ENCODE peak calls at places on chromosomes 6 and 20, in four cellular contexts. U, A, R and X are unnamed samples.

GRCh38 chr20:4082406-4083102 is 67.2 kb upstream of the RNF24 start:
- DNase-seq in U (peak), A (peak), R (peak), X (no peak)

GRCh38 chr6:154080434-154081189 is 41.6 kb downstream of the OPRM1 start:
- DNase-seq in U (no peak), A (no peak), R (no peak), X (no peak)

GRCh38 chr6:119349041-119349340 is 570 bp downstream of the MAN1A1 start:
- DNase-seq in U (no peak), A (no peak), R (no peak), X (no peak)

GRCh38 chr20:63173552-63174191 is 42.3 kb downstream of the YTHDF1 start:
- DNase-seq in U (no peak), A (no peak), R (no peak), X (no peak)

GRCh38 chr20:17806739-17807441 is 107.1 kb downstream of the BANF2 start:
- DNase-seq in U (peak), A (peak), R (peak), X (no peak)

GRCh38 chr6:26594730-26595632 is 1.8 kb upstream of the ABT1 start:
- DNase-seq in U (no peak), A (no peak), R (no peak), X (no peak)

GRCh38 chr6:17988422-17988944 is 1.0 kb upstream of the KIF13A start:
- DNase-seq in U (no peak), A (no peak), R (no peak), X (no peak)

GRCh38 chr6:41824571-41825569 is 37.4 kb downstream of the TOMM6 start:
- DNase-seq in U (no peak), A (no peak), R (no peak), X (no peak)

GRCh38 chr20:58233881-58234528 is 5.6 kb upstream of the ANKRD60 start:
- DNase-seq in U (no peak), A (no peak), R (no peak), X (peak)

GRCh38 chr20:7608246-7608645 is 332.0 kb downstream of the HAO1 start:
- DNase-seq in U (no peak), A (no peak), R (no peak), X (no peak)

GRCh38 chr6:129493396-129493902 is 216.5 kb downstream of the ARHGAP18 start:
- DNase-seq in U (no peak), A (no peak), R (no peak), X (no peak)

GRCh38 chr6:170028629-170029345 is 262.1 kb downstream of the DLL1 start:
- DNase-seq in U (no peak), A (peak), R (peak), X (no peak)

GRCh38 chr6:153503810-153504209 is 372.7 kb upstream of the RGS17 start:
- DNase-seq in U (no peak), A (no peak), R (no peak), X (no peak)

GRCh38 chr20:9514461-9515210 is at the start of gene LAMP5:
- DNase-seq in U (no peak), A (no peak), R (no peak), X (peak)

GRCh38 chr6:47076422-47077344 is 34.6 kb upstream of the ADGRF1 start:
- DNase-seq in U (no peak), A (no peak), R (no peak), X (no peak)

GRCh38 chr6:45553730-45554344 is 176.1 kb upstream of the SUPT3H start:
- DNase-seq in U (no peak), A (no peak), R (no peak), X (no peak)

GRCh38 chr6:61886608-61887259 is 399.3 kb downstream of the KHDRBS2 start:
- DNase-seq in U (no peak), A (no peak), R (no peak), X (no peak)

GRCh38 chr20:10861086-10861485 is 187.3 kb upstream of the JAG1 start:
- DNase-seq in U (no peak), A (no peak), R (no peak), X (no peak)

DNA sequence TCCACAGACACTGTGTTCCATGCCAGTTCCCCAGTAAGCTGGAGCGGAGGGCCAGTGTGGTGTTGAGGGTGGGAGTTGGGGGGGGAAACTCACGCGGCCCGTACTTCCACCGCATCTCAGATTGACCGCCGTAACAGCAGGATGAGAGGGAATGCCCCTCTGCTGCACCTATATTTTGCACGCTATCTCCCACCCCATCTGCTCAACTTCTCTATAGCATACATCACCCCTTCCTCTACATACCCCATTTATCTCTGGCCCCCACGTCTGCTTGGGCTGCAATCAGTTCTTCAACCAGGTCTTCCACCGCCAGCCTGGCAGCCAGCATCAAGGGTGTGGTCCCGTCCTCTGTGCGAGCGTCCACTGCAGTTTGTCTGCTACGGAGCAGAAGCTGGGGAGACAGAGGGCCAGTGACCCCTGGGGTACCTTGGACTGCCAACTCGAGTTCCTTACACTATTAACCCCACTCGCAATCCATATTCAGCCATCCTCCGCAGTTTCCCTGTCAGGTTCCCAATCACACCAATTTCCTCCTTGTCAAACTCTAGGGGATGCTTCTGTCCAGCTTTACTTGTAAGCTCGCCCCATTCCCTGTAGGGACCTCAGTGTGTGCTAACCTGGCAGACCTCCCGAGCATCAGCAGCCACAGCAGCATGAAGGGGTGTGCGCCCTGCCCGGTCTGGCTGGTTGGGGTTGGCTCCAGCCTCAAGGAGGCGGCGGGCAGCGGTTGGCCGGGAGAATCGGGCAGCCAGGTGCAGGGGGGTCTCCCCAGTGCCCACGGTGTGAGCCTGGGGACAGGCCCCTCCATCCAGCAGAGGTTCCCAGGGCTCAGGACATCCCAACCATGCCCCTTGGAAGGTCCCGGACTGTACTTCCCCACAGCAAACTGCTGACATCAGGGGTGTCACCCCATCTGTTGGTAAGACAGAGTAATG is 4.5 kb upstream of the GPSM3 start:
- DNase-seq in U (peak), A (peak), R (no peak), X (no peak)
- TF ChIP-seq POLR2A in U (no peak), A (no peak), R (no peak), X (no peak)

DNA sequence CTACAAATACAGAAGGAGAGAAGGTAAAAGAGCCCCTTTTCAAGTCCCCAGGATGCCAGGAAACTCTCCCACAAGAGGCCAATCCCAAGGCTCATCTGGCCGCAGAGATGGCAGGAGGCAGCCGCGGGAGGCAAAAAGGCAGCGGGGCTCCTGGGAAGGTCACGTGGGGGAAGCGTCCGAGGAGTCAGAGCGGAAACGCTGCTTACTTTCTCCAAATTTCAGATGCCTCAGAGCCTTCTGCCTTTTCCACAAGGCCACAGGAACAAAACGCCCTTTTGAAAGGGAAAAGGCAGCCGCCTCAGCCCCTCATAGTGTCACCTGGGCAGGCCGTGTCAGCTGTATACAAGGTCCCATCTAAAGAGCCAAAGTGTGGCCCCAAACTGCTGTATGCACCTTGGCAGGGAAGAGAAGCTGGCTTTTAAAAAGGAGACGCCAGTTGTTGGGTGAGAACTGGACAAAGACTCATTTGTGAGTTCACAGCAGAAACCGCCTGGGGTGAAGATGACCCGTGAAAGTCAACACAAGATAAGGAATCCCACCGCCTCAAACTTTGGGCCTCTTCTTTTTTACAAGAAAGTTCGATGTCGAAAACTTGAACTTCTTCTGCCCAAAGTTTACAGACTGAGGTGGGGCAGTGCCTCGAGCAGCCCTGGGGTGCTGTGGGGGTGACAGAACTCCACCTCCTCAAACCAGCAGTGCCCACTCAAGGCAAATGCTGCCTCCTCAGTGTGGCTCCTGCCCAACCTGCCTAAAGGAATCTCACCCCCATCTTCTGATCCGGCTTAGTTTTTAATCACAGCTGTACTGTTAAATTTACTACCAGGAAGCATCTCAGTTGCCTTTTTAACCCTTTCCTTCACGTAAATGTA is 45.4 kb downstream of the EZR start:
- DNase-seq in U (no peak), A (peak), R (no peak), X (no peak)
- TF ChIP-seq POLR2A in U (no peak), A (no peak), R (no peak), X (no peak)

GRCh38 chr6:49551866-49552129 is 1.3 kb downstream of the C6orf141 start:
- DNase-seq in U (no peak), A (no peak), R (no peak), X (no peak)

GRCh38 chr6:49549691-49550412 is 616 bp upstream of the C6orf141 start:
- DNase-seq in U (no peak), A (no peak), R (no peak), X (no peak)

GRCh38 chr6:49551126-49551865 is 828 bp downstream of the C6orf141 start:
- DNase-seq in U (no peak), A (no peak), R (no peak), X (no peak)

GRCh38 chr6:49548613-49549304 is 1.7 kb upstream of the C6orf141 start:
- DNase-seq in U (no peak), A (no peak), R (no peak), X (no peak)

DNA sequence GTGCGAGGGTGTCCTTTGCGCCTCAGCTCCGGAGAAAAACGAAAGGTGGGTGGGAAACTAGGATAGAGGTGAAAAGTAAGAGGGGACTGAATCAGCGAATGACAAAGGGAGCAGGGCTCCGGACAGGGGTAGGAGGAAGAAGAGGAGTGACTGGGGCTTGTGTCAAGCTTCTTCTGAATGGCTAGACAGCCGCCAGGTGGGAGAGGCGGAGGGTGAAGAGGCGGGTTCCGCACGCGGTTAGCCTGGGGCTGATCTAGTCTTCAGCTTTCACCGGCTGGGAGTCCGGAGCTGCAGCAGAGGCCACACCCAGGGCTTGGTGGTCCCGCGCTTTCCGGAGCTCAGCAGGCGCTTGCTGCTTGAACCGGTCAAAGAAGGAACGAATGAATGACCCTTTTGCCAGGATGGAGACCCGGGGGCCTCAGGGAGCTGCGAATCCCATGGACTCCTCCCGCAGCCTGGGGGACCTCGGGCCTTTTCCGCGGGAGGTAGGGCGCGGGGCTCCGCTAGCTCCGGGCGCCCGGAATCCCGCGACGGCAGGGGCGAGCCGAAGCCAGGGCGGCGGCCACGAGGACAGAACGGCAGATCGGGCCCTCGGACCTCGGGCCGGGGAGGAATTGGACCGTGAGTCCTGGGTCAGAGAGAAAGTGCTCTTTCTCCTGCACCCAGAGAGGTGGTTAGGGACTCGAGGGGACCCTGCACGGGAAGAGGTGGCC is at the start of gene C6orf141:
- DNase-seq in U (no peak), A (peak), R (no peak), X (no peak)
- TF ChIP-seq POLR2A in U (no peak), A (no peak), R (no peak), X (no peak)

GRCh38 chr6:25006075-25006474 is 70.3 kb upstream of the RIPOR2 start:
- DNase-seq in U (no peak), A (no peak), R (no peak), X (no peak)

GRCh38 chr6:25007269-25007699 is 71.5 kb upstream of the RIPOR2 start:
- DNase-seq in U (no peak), A (no peak), R (no peak), X (no peak)

GRCh38 chr6:25005010-25005409 is 69.2 kb upstream of the RIPOR2 start:
- DNase-seq in U (no peak), A (no peak), R (no peak), X (no peak)

GRCh38 chr6:25008707-25009106 is 72.9 kb upstream of the RIPOR2 start:
- DNase-seq in U (no peak), A (no peak), R (peak), X (no peak)

DNA sequence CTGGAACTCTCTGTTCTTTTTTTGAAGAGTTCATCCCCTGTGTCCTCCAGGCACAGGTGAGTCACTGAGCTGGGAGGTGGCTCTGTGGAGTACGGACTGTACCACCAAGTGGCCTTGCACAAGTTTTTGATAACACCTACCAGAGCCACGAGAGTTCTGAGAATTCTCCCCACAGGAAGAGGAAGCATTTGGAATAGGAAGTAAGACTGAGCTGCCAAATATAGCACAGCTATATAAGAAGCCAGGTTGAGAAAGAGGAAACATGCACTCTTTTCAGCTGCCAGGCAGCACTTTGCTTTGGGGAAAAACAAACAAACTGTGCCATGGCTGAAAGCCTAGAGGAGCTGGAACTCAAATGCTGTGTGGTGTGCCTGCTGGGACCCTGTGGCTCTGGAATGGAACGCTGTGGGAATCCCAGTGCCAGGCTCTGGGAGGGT is 70.8 kb upstream of the RIPOR2 start:
- DNase-seq in U (no peak), A (peak), R (peak), X (no peak)
- TF ChIP-seq POLR2A in U (no peak), A (no peak), R (peak), X (no peak)